ENCODE peak calls at places on chromosomes 12 and 14, in five cellular contexts. One of them, this sample, is unnamed.

GRCh38 chr14:94136575-94137331 is 7.3 kb upstream of the IFI27L2 start:
- DNase-seq in fibroblast of lung: peak; percentile 62
- DNase-seq in SK-N-SH: peak; percentile 81
- DNase-seq in iPS DF 6.9: peak; percentile 89
- DNase-seq in suprapubic skin: peak; percentile 93
- DNase-seq in this sample: peak; percentile 57

GRCh38 chr14:68282479-68283377 is 463.1 kb downstream of the RAD51B start:
- DNase-seq in fibroblast of lung: no peak
- DNase-seq in SK-N-SH: no peak
- DNase-seq in suprapubic skin: no peak
- DNase-seq in iPS DF 6.9: no peak
- DNase-seq in this sample: peak; percentile 18

GRCh38 chr14:63542231-63542999 is 762 bp downstream of the PPP2R5E start:
- DNase-seq in SK-N-SH: peak; percentile 62
- DNase-seq in fibroblast of lung: peak; percentile 21
- DNase-seq in iPS DF 6.9: no peak
- DNase-seq in suprapubic skin: peak; percentile 83
- DNase-seq in this sample: no peak

GRCh38 chr14:87866116-87866515 is 126.9 kb downstream of the GALC start:
- DNase-seq in SK-N-SH: no peak
- DNase-seq in iPS DF 6.9: no peak
- DNase-seq in suprapubic skin: no peak
- DNase-seq in fibroblast of lung: no peak
- DNase-seq in this sample: no peak

GRCh38 chr12:131882804-131883520 is 11.5 kb upstream of the ULK1 start:
- DNase-seq in SK-N-SH: no peak
- DNase-seq in suprapubic skin: no peak
- DNase-seq in fibroblast of lung: no peak
- DNase-seq in iPS DF 6.9: no peak
- DNase-seq in this sample: no peak

GRCh38 chr14:39469094-39469710 is 37.0 kb upstream of the FBXO33 start:
- DNase-seq in SK-N-SH: no peak
- DNase-seq in suprapubic skin: no peak
- DNase-seq in fibroblast of lung: no peak
- DNase-seq in iPS DF 6.9: peak; percentile 11
- DNase-seq in this sample: no peak

GRCh38 chr12:117119592-117120198 is 20.5 kb upstream of the TESC start:
- DNase-seq in fibroblast of lung: no peak
- DNase-seq in iPS DF 6.9: peak; percentile 55
- DNase-seq in suprapubic skin: no peak
- DNase-seq in SK-N-SH: peak; percentile 82
- DNase-seq in this sample: no peak

GRCh38 chr12:120474092-120474960 is 4.8 kb upstream of the SRSF9 start:
- DNase-seq in suprapubic skin: no peak
- DNase-seq in SK-N-SH: peak; percentile 27
- DNase-seq in iPS DF 6.9: no peak
- DNase-seq in fibroblast of lung: peak; percentile 78
- DNase-seq in this sample: no peak

GRCh38 chr14:63051301-63051700 is 6.0 kb upstream of the KCNH5 start:
- DNase-seq in fibroblast of lung: no peak
- DNase-seq in iPS DF 6.9: no peak
- DNase-seq in suprapubic skin: no peak
- DNase-seq in SK-N-SH: no peak
- DNase-seq in this sample: no peak

GRCh38 chr12:117097159-117097558 is 2.1 kb downstream of the TESC start:
- DNase-seq in SK-N-SH: no peak
- DNase-seq in fibroblast of lung: no peak
- DNase-seq in iPS DF 6.9: no peak
- DNase-seq in suprapubic skin: no peak
- DNase-seq in this sample: no peak

GRCh38 chr14:104081493-104081835 is 4.0 kb upstream of the ASPG start:
- DNase-seq in fibroblast of lung: no peak
- DNase-seq in suprapubic skin: no peak
- DNase-seq in SK-N-SH: no peak
- DNase-seq in iPS DF 6.9: no peak
- DNase-seq in this sample: no peak

GRCh38 chr12:114400395-114400794 is 5.5 kb downstream of the TBX5 start:
- DNase-seq in iPS DF 6.9: no peak
- DNase-seq in SK-N-SH: no peak
- DNase-seq in suprapubic skin: no peak
- DNase-seq in fibroblast of lung: no peak
- DNase-seq in this sample: no peak

GRCh38 chr14:102095871-102096568 is 9.2 kb upstream of the HSP90AA1 start:
- DNase-seq in suprapubic skin: no peak
- DNase-seq in SK-N-SH: peak; percentile 46
- DNase-seq in fibroblast of lung: no peak
- DNase-seq in iPS DF 6.9: no peak
- DNase-seq in this sample: no peak

GRCh38 chr14:77141592-77142288 is at the start of gene ZDHHC22:
- DNase-seq in suprapubic skin: no peak
- DNase-seq in fibroblast of lung: no peak
- DNase-seq in SK-N-SH: peak; percentile 92
- DNase-seq in iPS DF 6.9: no peak
- DNase-seq in this sample: no peak

GRCh38 chr14:103542545-103543088 is 13.6 kb downstream of the TRMT61A start:
- DNase-seq in SK-N-SH: peak; percentile 67
- DNase-seq in iPS DF 6.9: no peak
- DNase-seq in suprapubic skin: no peak
- DNase-seq in fibroblast of lung: no peak
- DNase-seq in this sample: no peak

GRCh38 chr14:103518416-103519042 is 4.1 kb downstream of the CKB start:
- DNase-seq in SK-N-SH: peak; percentile 92
- DNase-seq in suprapubic skin: no peak
- DNase-seq in iPS DF 6.9: peak; percentile 73
- DNase-seq in fibroblast of lung: no peak
- DNase-seq in this sample: peak; percentile 44

GRCh38 chr14:89284368-89285058 is 132.5 kb downstream of the FOXN3 start:
- DNase-seq in fibroblast of lung: peak; percentile 88
- DNase-seq in SK-N-SH: no peak
- DNase-seq in iPS DF 6.9: no peak
- DNase-seq in suprapubic skin: no peak
- DNase-seq in this sample: no peak

GRCh38 chr12:4274396-4274959 is 916 bp downstream of the CCND2 start:
- DNase-seq in SK-N-SH: no peak
- DNase-seq in fibroblast of lung: no peak
- DNase-seq in suprapubic skin: no peak
- DNase-seq in iPS DF 6.9: no peak
- DNase-seq in this sample: no peak

GRCh38 chr12:26723379-26724308 is 109.3 kb downstream of the ITPR2 start:
- DNase-seq in SK-N-SH: no peak
- DNase-seq in iPS DF 6.9: no peak
- DNase-seq in fibroblast of lung: peak; percentile 90
- DNase-seq in suprapubic skin: no peak
- DNase-seq in this sample: no peak

GRCh38 chr12:3315201-3315661 is 175.8 kb upstream of the PRMT8 start:
- DNase-seq in iPS DF 6.9: no peak
- DNase-seq in fibroblast of lung: peak; percentile 78
- DNase-seq in SK-N-SH: peak; percentile 65
- DNase-seq in suprapubic skin: no peak
- DNase-seq in this sample: no peak

DNA sequence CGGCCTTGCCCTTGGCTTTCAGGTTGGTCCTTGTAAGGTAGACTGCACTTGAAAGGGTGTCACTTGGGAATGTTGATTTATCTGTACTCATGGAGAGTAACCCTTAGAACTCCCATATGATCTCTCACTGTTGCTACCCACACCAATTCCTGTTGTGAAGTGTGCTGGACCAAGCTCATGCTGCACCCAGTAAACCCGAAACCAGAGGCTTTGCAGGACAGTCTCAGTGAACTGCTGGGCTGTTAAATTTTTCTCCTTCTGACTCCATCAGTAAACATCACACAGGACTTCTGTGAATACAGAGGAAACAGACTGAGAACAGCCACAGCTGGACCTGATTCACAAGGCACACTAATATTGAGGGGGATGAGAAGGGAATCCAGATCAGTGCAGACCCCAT is 783.0 kb downstream of the TMEM121 start:
- DNase-seq in suprapubic skin: no peak
- DNase-seq in iPS DF 6.9: no peak
- DNase-seq in fibroblast of lung: no peak
- DNase-seq in SK-N-SH: no peak
- DNase-seq in this sample: no peak
- H3K9me3 ChIP-seq in suprapubic skin: no peaks in the 10 kb centered on the region
- H3K9me3 ChIP-seq in iPS DF 6.9: peaks cover 19% of the 10 kb centered on the region
- H3K9me3 ChIP-seq in fibroblast of lung: no peaks in the 10 kb centered on the region
- H3K9me3 ChIP-seq in SK-N-SH: no peaks in the 10 kb centered on the region
- H3K9me3 ChIP-seq in this sample: no peaks in the 10 kb centered on the region

DNA sequence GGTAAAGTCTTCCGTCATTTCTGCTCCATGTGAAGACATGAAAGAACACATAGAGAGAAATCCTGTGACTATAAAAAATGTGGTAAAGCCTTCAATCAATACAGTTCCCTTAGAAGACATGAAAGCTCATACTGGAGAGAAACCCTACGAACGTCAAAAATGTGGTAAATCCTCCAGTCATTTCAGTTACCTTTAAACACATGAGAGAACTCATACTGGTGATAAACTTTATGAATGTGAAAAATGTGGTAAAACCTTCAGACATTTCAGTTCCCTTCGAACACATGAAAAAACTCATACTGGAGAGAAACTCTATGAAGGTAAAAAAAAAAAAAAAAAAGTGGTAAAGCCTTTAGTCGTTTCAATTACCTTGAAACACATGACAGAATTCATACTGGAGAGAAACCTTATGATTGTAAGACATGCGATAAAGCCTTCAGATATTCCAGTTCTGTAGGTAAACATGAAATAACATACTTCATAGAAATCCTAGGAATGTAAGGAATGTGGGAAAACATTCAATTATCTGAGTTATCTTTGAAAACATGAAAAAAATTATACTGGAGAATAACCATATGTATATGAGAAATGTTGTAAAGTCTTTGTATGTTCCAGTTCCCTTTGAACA is 60.4 kb downstream of the MAP4K5 start:
- DNase-seq in iPS DF 6.9: no peak
- DNase-seq in suprapubic skin: no peak
- DNase-seq in fibroblast of lung: no peak
- DNase-seq in SK-N-SH: no peak
- DNase-seq in this sample: no peak
- H3K9me3 ChIP-seq in iPS DF 6.9: no peaks in the 10 kb centered on the region
- H3K9me3 ChIP-seq in suprapubic skin: no peaks in the 10 kb centered on the region
- H3K9me3 ChIP-seq in fibroblast of lung: no peaks in the 10 kb centered on the region
- H3K9me3 ChIP-seq in SK-N-SH: peaks cover 21% of the 10 kb centered on the region
- H3K9me3 ChIP-seq in this sample: peaks cover 15% of the 10 kb centered on the region

GRCh38 chr12:73161970-73162369 is 889.8 kb downstream of the TRHDE start:
- DNase-seq in iPS DF 6.9: no peak
- DNase-seq in SK-N-SH: no peak
- DNase-seq in suprapubic skin: no peak
- DNase-seq in fibroblast of lung: no peak
- DNase-seq in this sample: no peak
- H3K9me3 ChIP-seq in iPS DF 6.9: no peaks in the 10 kb centered on the region
- H3K9me3 ChIP-seq in SK-N-SH: no peaks in the 10 kb centered on the region
- H3K9me3 ChIP-seq in suprapubic skin: peaks cover 3% of the 10 kb centered on the region
- H3K9me3 ChIP-seq in fibroblast of lung: no peaks in the 10 kb centered on the region
- H3K9me3 ChIP-seq in this sample: no peaks in the 10 kb centered on the region

GRCh38 chr14:19949218-19949617 is 18.5 kb downstream of the OR4K1 start:
- DNase-seq in SK-N-SH: no peak
- DNase-seq in fibroblast of lung: no peak
- DNase-seq in suprapubic skin: no peak
- DNase-seq in iPS DF 6.9: no peak
- DNase-seq in this sample: no peak
- H3K9me3 ChIP-seq in SK-N-SH: no peaks in the 10 kb centered on the region
- H3K9me3 ChIP-seq in fibroblast of lung: no peaks in the 10 kb centered on the region
- H3K9me3 ChIP-seq in suprapubic skin: no peaks in the 10 kb centered on the region
- H3K9me3 ChIP-seq in iPS DF 6.9: peaks cover 8% of the 10 kb centered on the region
- H3K9me3 ChIP-seq in this sample: no peaks in the 10 kb centered on the region

DNA sequence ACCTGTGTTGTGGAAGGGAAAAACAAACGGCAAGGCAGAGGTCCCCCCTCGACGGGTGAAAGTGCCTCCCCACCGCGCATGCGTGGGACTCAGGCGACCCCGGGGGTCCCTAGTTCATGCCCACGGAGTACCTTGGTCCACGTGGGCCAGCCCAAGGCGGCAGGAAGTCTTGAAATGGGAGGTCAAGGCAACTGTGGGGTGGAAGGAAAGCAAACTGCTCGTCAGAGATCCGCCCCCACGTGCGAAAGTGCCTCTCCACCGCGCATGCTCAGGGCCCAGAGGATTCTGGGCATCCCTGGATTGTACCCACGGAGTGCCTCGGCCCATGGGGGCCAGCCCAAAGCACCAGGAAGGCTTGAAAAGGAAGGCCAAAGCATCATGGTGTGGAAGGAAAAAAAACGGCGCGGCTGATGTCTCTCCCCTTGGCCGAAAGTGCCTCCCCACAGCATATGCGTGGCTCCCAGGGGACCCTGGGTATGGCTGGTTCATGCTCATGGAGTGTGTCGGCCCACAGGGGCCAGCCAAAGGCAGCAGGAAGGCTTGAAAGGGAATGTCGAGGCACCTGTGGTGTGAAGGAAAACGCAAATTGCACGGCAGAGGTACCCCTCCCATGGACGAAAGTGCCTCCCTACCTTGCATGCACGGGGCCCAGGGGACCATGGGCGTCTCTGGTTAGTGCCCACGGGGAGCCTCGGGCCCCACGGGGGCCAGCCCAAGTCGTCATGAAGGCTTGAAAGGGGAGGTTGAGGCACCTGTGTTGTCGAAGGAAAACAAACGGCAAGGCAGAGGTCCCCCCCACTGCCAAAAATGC is 369.7 kb downstream of the ALG10 start:
- DNase-seq in iPS DF 6.9: no peak
- DNase-seq in suprapubic skin: peak; percentile 66
- DNase-seq in fibroblast of lung: no peak
- DNase-seq in SK-N-SH: no peak
- DNase-seq in this sample: no peak
- H3K9me3 ChIP-seq in iPS DF 6.9: peaks cover 55% of the 10 kb centered on the region
- H3K9me3 ChIP-seq in suprapubic skin: peaks cover 42% of the 10 kb centered on the region
- H3K9me3 ChIP-seq in fibroblast of lung: no peaks in the 10 kb centered on the region
- H3K9me3 ChIP-seq in SK-N-SH: no peaks in the 10 kb centered on the region
- H3K9me3 ChIP-seq in this sample: no peaks in the 10 kb centered on the region

DNA sequence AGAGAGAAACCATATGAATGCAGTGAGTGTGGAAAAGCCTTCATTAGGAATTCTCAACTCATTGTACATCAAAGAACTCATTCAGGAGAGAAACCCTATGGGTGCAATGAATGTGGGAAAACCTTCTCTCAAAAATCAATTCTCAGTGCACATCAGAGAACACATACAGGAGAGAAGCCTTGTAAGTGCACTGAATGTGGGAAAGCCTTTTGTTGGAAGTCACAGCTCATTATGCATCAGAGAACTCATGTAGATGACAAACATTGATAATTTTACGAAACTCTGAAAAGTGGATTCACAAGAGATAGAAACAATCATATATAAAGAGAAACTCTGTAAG is 22.9 kb downstream of the ZNF268 start:
- DNase-seq in fibroblast of lung: no peak
- DNase-seq in iPS DF 6.9: no peak
- DNase-seq in SK-N-SH: no peak
- DNase-seq in suprapubic skin: no peak
- DNase-seq in this sample: no peak
- H3K9me3 ChIP-seq in fibroblast of lung: peaks cover 19% of the 10 kb centered on the region
- H3K9me3 ChIP-seq in iPS DF 6.9: peaks cover 20% of the 10 kb centered on the region
- H3K9me3 ChIP-seq in SK-N-SH: peaks cover 76% of the 10 kb centered on the region
- H3K9me3 ChIP-seq in suprapubic skin: peaks cover 82% of the 10 kb centered on the region
- H3K9me3 ChIP-seq in this sample: peaks cover 66% of the 10 kb centered on the region

DNA sequence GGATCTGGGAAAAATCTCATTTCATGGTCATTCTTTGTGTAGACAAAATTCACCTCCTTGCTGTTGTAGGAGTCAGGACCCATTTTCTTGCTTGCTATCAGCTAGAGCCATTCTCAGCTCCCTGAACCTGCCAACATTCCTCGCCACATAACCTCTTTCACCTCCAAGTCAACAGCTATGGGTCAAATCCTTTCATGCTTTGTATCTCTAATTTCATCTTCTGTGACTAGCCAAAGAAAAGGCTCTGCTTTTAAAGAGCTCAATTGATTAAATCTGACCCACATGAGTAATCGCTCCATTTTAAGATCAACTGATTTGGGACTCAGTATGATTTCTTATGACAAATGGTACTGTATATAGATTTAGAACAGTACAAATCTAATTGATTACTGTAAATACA is 89.2 kb upstream of the FOXG1 start:
- DNase-seq in iPS DF 6.9: no peak
- DNase-seq in suprapubic skin: no peak
- DNase-seq in fibroblast of lung: no peak
- DNase-seq in SK-N-SH: no peak
- DNase-seq in this sample: no peak
- H3K9me3 ChIP-seq in iPS DF 6.9: no peaks in the 10 kb centered on the region
- H3K9me3 ChIP-seq in suprapubic skin: no peaks in the 10 kb centered on the region
- H3K9me3 ChIP-seq in fibroblast of lung: no peaks in the 10 kb centered on the region
- H3K9me3 ChIP-seq in SK-N-SH: no peaks in the 10 kb centered on the region
- H3K9me3 ChIP-seq in this sample: no peaks in the 10 kb centered on the region